ENCODE peak calls at places on chromosomes 13 and 19, in nine cellular contexts. S, Y, C, Z, E, D, R, H and B are unnamed samples.

GRCh38 chr19:15635016-15635805 is 5.5 kb upstream of the CYP4F3 start:
- ATAC-seq in S (no peak), Y (no peak), C (no peak), Z (no peak), E (no peak), D (no peak), R (no peak), H (no peak), B (no peak)

GRCh38 chr13:72638059-72638815 is 89.2 kb downstream of the MZT1 start:
- ATAC-seq in S (no peak), Y (no peak), C (no peak), Z (no peak), E (no peak), D (no peak), R (no peak), H (no peak), B (no peak)

GRCh38 chr13:95754069-95754468 is 77.1 kb downstream of the DNAJC3 start:
- ATAC-seq in S (peak; percentile 21), Y (no peak), C (no peak), Z (peak; percentile 47), E (no peak), D (no peak), R (no peak), H (no peak), B (no peak)

GRCh38 chr13:84037937-84038464 is 155.7 kb upstream of the SLITRK1 start:
- ATAC-seq in S (no peak), Y (no peak), C (no peak), Z (no peak), E (no peak), D (no peak), R (no peak), H (no peak), B (no peak)

GRCh38 chr13:43433691-43434121 is 353.1 kb downstream of the ENOX1 start:
- ATAC-seq in S (no peak), Y (no peak), C (no peak), Z (no peak), E (peak; percentile 34), D (no peak), R (no peak), H (no peak), B (no peak)

GRCh38 chr13:98525852-98526512 is 50.9 kb downstream of the STK24 start:
- ATAC-seq in S (no peak), Y (no peak), C (no peak), Z (no peak), E (no peak), D (no peak), R (no peak), H (no peak), B (no peak)

GRCh38 chr19:40976724-40977123 is 14.4 kb upstream of the CYP2B6 start:
- ATAC-seq in S (no peak), Y (no peak), C (no peak), Z (no peak), E (no peak), D (no peak), R (no peak), H (no peak), B (no peak)

GRCh38 chr19:38704488-38705026 is 39.7 kb downstream of the CAPN12 start:
- ATAC-seq in S (no peak), Y (no peak), C (no peak), Z (no peak), E (no peak), D (no peak), R (no peak), H (no peak), B (no peak)

GRCh38 chr13:112790735-112791641 is 101.2 kb downstream of the ATP11A start:
- ATAC-seq in S (peak; percentile 40), Y (no peak), C (peak; percentile 63), Z (peak; percentile 46), E (no peak), D (no peak), R (no peak), H (peak; percentile 71), B (no peak)

GRCh38 chr13:79445968-79446645 is 34.8 kb upstream of the NDFIP2 start:
- ATAC-seq in S (no peak), Y (peak; percentile 80), C (no peak), Z (no peak), E (no peak), D (no peak), R (no peak), H (no peak), B (no peak)

GRCh38 chr13:74562381-74562780 is 428.2 kb upstream of the KLF12 start:
- ATAC-seq in S (no peak), Y (no peak), C (no peak), Z (no peak), E (no peak), D (no peak), R (no peak), H (no peak), B (no peak)

GRCh38 chr13:51549050-51549449 is 35.2 kb upstream of the WDFY2 start:
- ATAC-seq in S (peak; percentile 91), Y (no peak), C (peak; percentile 81), Z (peak; percentile 54), E (no peak), D (no peak), R (no peak), H (peak; percentile 69), B (no peak)

GRCh38 chr13:42525035-42525504 is 48.9 kb upstream of the TNFSF11 start:
- ATAC-seq in S (no peak), Y (no peak), C (peak; percentile 15), Z (peak; percentile 50), E (no peak), D (no peak), R (no peak), H (no peak), B (no peak)

GRCh38 chr19:38216785-38217746 is 7.0 kb downstream of the DPF1 start:
- ATAC-seq in S (no peak), Y (no peak), C (no peak), Z (no peak), E (no peak), D (no peak), R (no peak), H (no peak), B (no peak)